ENCODE peak calls at places on chromosomes 16 and 17, in six cellular contexts. L is amygdala; J is small intestine; B is stimulated activated CD4-positive, alpha-beta T cell treated with anti-CD3 and anti-CD28 coated beads, Interleukin-15, amount 100 ng/mL, for 48 hours; E is activated T-cell treated with anti-CD3 and anti-CD28 coated beads, Interleukin-2, amount 50 U/mL, for 72 hours; O is HTR-8/SVneo. F is an unnamed sample.

GRCh38 chr16:4193920-4194319 is 48.0 kb downstream of the SRL start:
- DNase-seq in B (no peak), E (no peak), O (no peak), L (no peak), J (no peak), F (no peak)

GRCh38 chr17:72432143-72432604 is 311.4 kb downstream of the SOX9 start:
- DNase-seq in L (no peak), J (peak; percentile 63), E (no peak), O (no peak), B (no peak), F (no peak)

GRCh38 chr16:14501331-14502255 is 128.5 kb downstream of the PARN start:
- DNase-seq in O (peak; percentile 81), B (no peak), E (no peak), J (peak; percentile 49), L (peak; percentile 27), F (no peak)

GRCh38 chr17:357634-358033 is 5.0 kb upstream of the RPH3AL start:
- DNase-seq in L (no peak), B (no peak), J (no peak), E (no peak), O (no peak), F (no peak)

GRCh38 chr17:80007939-80008338 is 27.7 kb downstream of the TBC1D16 start:
- DNase-seq in L (no peak), E (no peak), B (no peak), J (no peak), O (no peak), F (no peak)

GRCh38 chr16:23286131-23286532 is 16.0 kb upstream of the SCNN1B start:
- DNase-seq in O (no peak), B (no peak), E (peak; percentile 5), J (no peak), L (no peak), F (no peak)

GRCh38 chr16:89456412-89456811 is 33.9 kb downstream of the ANKRD11 start:
- DNase-seq in L (no peak), J (no peak), B (no peak), O (no peak), E (no peak), F (no peak)

GRCh38 chr16:17387226-17387625 is 83.5 kb downstream of the XYLT1 start:
- DNase-seq in E (no peak), O (no peak), B (no peak), J (no peak), L (no peak), F (no peak)

GRCh38 chr17:16381496-16381820 is 567 bp downstream of the UBB start:
- DNase-seq in O (no peak), L (no peak), E (no peak), J (peak; percentile 40), B (peak; percentile 15), F (no peak)

GRCh38 chr16:878886-879285 is 78.4 kb upstream of the GNG13 start:
- DNase-seq in E (no peak), O (no peak), J (no peak), L (no peak), B (no peak), F (no peak)

GRCh38 chr17:55062921-55063320 is 94.4 kb downstream of the STXBP4 start:
- DNase-seq in B (no peak), L (no peak), J (no peak), E (no peak), O (no peak), F (no peak)

GRCh38 chr17:17439971-17440843 is 36.6 kb upstream of the MED9 start:
- DNase-seq in E (peak; percentile 81), J (peak; percentile 68), O (peak; percentile 48), B (peak; percentile 67), L (peak; percentile 17), F (peak; percentile 64)

GRCh38 chr17:41965694-41966375 is 760 bp upstream of the CNP start:
- DNase-seq in B (peak; percentile 68), J (peak; percentile 91), E (peak; percentile 61), O (no peak), L (no peak), F (peak; percentile 53)

GRCh38 chr16:24497405-24497804 is 42.0 kb upstream of the RBBP6 start:
- DNase-seq in E (no peak), L (no peak), O (no peak), J (no peak), B (no peak), F (no peak)

GRCh38 chr16:87391324-87391949 is 699 bp upstream of the MAP1LC3B start:
- DNase-seq in J (peak; percentile 56), B (no peak), O (no peak), E (no peak), L (no peak), F (no peak)

GRCh38 chr17:9424071-9424640 is 151.5 kb downstream of the STX8 start:
- DNase-seq in E (no peak), L (no peak), O (no peak), J (no peak), B (no peak), F (no peak)